ENCODE peak calls at places on chromosomes 4 and X, in ten cellular contexts. T, Z, Y, V, S, C, K, B, F and P are unnamed samples.

GRCh38 chr4:751676-752075 is 46.0 kb downstream of the PCGF3 start:
- DNase-seq in T (no peak), Z (peak), Y (no peak), V (no peak), S (no peak), C (no peak), K (no peak), B (no peak), F (peak), P (no peak)

GRCh38 chr4:175470141-175470540 is 341.9 kb downstream of the GPM6A start:
- DNase-seq in T (no peak), Z (peak), Y (no peak), V (no peak), S (no peak), C (peak), K (no peak), B (no peak), F (peak), P (no peak)

GRCh38 chrX:66680451-66680850 is 41.6 kb upstream of the EDA2R start:
- DNase-seq in T (no peak), Z (peak), Y (no peak), V (no peak), S (no peak), C (no peak), K (peak), B (no peak), F (no peak), P (no peak)

GRCh38 chr4:72896515-72896914 is 173.0 kb downstream of the COX18 start:
- DNase-seq in T (peak), Z (peak), Y (no peak), V (no peak), S (peak), C (peak), K (peak), B (no peak), F (peak), P (no peak)

GRCh38 chr4:145886871-145887240 is 51.8 kb downstream of the ZNF827 start:
- DNase-seq in T (no peak), Z (no peak), Y (no peak), V (no peak), S (no peak), C (no peak), K (no peak), B (no peak), F (no peak), P (no peak)

GRCh38 chrX:65528293-65528692 is 6.3 kb downstream of the LAS1L start:
- DNase-seq in T (no peak), Z (no peak), Y (no peak), V (no peak), S (no peak), C (no peak), K (no peak), B (no peak), F (no peak), P (no peak)

GRCh38 chr4:108142870-108143269 is 25.9 kb downstream of the LEF1 start:
- DNase-seq in T (no peak), Z (no peak), Y (no peak), V (no peak), S (no peak), C (no peak), K (no peak), B (no peak), F (no peak), P (no peak)

GRCh38 chr4:158042591-158043030 is 130.2 kb downstream of the GASK1B start:
- DNase-seq in T (no peak), Z (no peak), Y (no peak), V (no peak), S (no peak), C (no peak), K (peak), B (no peak), F (peak), P (no peak)

GRCh38 chr4:90443231-90443630 is 316.0 kb downstream of the CCSER1 start:
- DNase-seq in T (no peak), Z (no peak), Y (no peak), V (no peak), S (no peak), C (no peak), K (no peak), B (no peak), F (peak), P (no peak)

GRCh38 chr4:113303315-113303714 is 253.9 kb downstream of the ANK2 start:
- DNase-seq in T (no peak), Z (no peak), Y (peak), V (no peak), S (no peak), C (no peak), K (no peak), B (no peak), F (no peak), P (no peak)

GRCh38 chrX:113157496-113157895 is 316.9 kb upstream of the AMOT start:
- DNase-seq in T (no peak), Z (no peak), Y (no peak), V (no peak), S (no peak), C (no peak), K (no peak), B (no peak), F (no peak), P (no peak)

GRCh38 chrX:111035991-111036390 is 60.0 kb upstream of the PAK3 start:
- DNase-seq in T (no peak), Z (no peak), Y (no peak), V (no peak), S (no peak), C (no peak), K (no peak), B (no peak), F (no peak), P (no peak)

GRCh38 chr4:121107507-121107906 is 35.2 kb upstream of the NDNF start:
- DNase-seq in T (no peak), Z (no peak), Y (no peak), V (no peak), S (no peak), C (no peak), K (no peak), B (no peak), F (no peak), P (no peak)

GRCh38 chr4:48228887-48229462 is 40.7 kb downstream of the TEC start:
- DNase-seq in T (no peak), Z (no peak), Y (no peak), V (no peak), S (no peak), C (no peak), K (no peak), B (no peak), F (no peak), P (no peak)

GRCh38 chr4:170580651-170581050 is 490.9 kb upstream of the AADAT start:
- DNase-seq in T (no peak), Z (no peak), Y (no peak), V (no peak), S (no peak), C (no peak), K (no peak), B (no peak), F (no peak), P (no peak)

GRCh38 chr4:1230971-1231636 is 17.8 kb downstream of the CTBP1 start:
- DNase-seq in T (no peak), Z (no peak), Y (no peak), V (no peak), S (no peak), C (no peak), K (no peak), B (no peak), F (no peak), P (no peak)

GRCh38 chrX:100296183-100296753 is 113.8 kb downstream of the PCDH19 start:
- DNase-seq in T (no peak), Z (no peak), Y (no peak), V (no peak), S (no peak), C (no peak), K (no peak), B (no peak), F (no peak), P (no peak)

GRCh38 chrX:20173856-20174255 is 32.2 kb upstream of the EIF1AX start:
- DNase-seq in T (no peak), Z (no peak), Y (no peak), V (no peak), S (no peak), C (no peak), K (no peak), B (no peak), F (peak), P (no peak)

GRCh38 chr4:152807294-152807829 is 27.6 kb downstream of the ARFIP1 start:
- DNase-seq in T (no peak), Z (no peak), Y (no peak), V (no peak), S (peak), C (no peak), K (peak), B (no peak), F (peak), P (no peak)

GRCh38 chr4:147723316-147723715 is 8.6 kb upstream of the ARHGAP10 start:
- DNase-seq in T (no peak), Z (no peak), Y (no peak), V (no peak), S (no peak), C (no peak), K (peak), B (no peak), F (no peak), P (no peak)

GRCh38 chrX:153777261-153778090 is 3.4 kb upstream of the SRPK3 start:
- DNase-seq in T (no peak), Z (no peak), Y (peak), V (no peak), S (no peak), C (no peak), K (no peak), B (no peak), F (no peak), P (no peak)

GRCh38 chr4:21753084-21753760 is 195.3 kb downstream of the KCNIP4 start:
- DNase-seq in T (no peak), Z (peak), Y (no peak), V (no peak), S (no peak), C (no peak), K (no peak), B (no peak), F (peak), P (no peak)

GRCh38 chr4:152162331-152162697 is 373.6 kb downstream of the FBXW7 start:
- DNase-seq in T (no peak), Z (no peak), Y (no peak), V (no peak), S (no peak), C (no peak), K (no peak), B (no peak), F (peak), P (no peak)